ENCODE peak calls at places on chromosomes 6 and 20, in ten cellular contexts. B is HCT116, G is breast epithelium, M is lower leg skin, P is heart left ventricle, S is prostate gland, J is tibial nerve, V is A549, I is H54, Z is IMR-90. R is an unnamed sample.

GRCh38 chr20:57663241-57663640 is 43.0 kb upstream of the ZBP1 start:
- DNase-seq in S (no peak), I (no peak), G (peak; percentile 35), J (no peak), M (no peak), Z (no peak), B (no peak), P (peak; percentile 47), V (no peak), R (no peak)

GRCh38 chr6:29524444-29524843 is 35.1 kb downstream of the UBD start:
- DNase-seq in B (no peak), Z (no peak), V (no peak), P (no peak), J (no peak), G (no peak), I (no peak), S (no peak), M (no peak), R (no peak)

GRCh38 chr6:107740496-107741190 is 83.5 kb downstream of the SCML4 start:
- DNase-seq in B (no peak), J (no peak), Z (no peak), M (no peak), S (no peak), G (no peak), P (no peak), I (no peak), V (no peak), R (no peak)

GRCh38 chr6:30687659-30688431 is 1.4 kb upstream of the PPP1R18 start:
- DNase-seq in I (no peak), G (no peak), B (no peak), S (no peak), V (no peak), P (peak; percentile 71), M (no peak), J (no peak), Z (peak; percentile 47), R (no peak)

GRCh38 chr20:61963149-61963548 is 102.5 kb downstream of the TAF4 start:
- DNase-seq in M (no peak), S (no peak), P (no peak), I (no peak), V (no peak), G (no peak), B (no peak), J (no peak), Z (no peak), R (no peak)

GRCh38 chr6:36914227-36914794 is 28.6 kb downstream of the C6orf89 start:
- DNase-seq in I (peak; percentile 58), M (peak; percentile 33), J (no peak), B (peak; percentile 73), V (peak; percentile 70), Z (peak; percentile 56), G (no peak), P (no peak), S (peak; percentile 51), R (peak; percentile 26)

GRCh38 chr20:31712112-31712553 is 10.5 kb downstream of the BCL2L1 start:
- DNase-seq in Z (no peak), M (no peak), S (peak; percentile 71), I (no peak), J (no peak), G (no peak), B (no peak), V (no peak), P (no peak), R (peak; percentile 52)

GRCh38 chr20:20593447-20594170 is 118.8 kb downstream of the RALGAPA2 start:
- DNase-seq in S (peak; percentile 13), P (no peak), J (no peak), G (no peak), I (peak; percentile 24), M (no peak), B (peak; percentile 18), Z (peak; percentile 65), V (peak; percentile 51), R (peak; percentile 44)

GRCh38 chr6:56889492-56889891 is 65.4 kb upstream of the BEND6 start:
- DNase-seq in J (no peak), M (no peak), B (no peak), Z (no peak), I (no peak), G (no peak), V (no peak), P (no peak), S (no peak), R (no peak)

GRCh38 chr6:56891754-56892153 is 63.2 kb upstream of the BEND6 start:
- DNase-seq in J (no peak), G (no peak), I (no peak), P (no peak), S (no peak), V (no peak), B (no peak), Z (peak; percentile 52), M (no peak), R (peak; percentile 26)

GRCh38 chr6:56888687-56889086 is 66.2 kb upstream of the BEND6 start:
- DNase-seq in Z (no peak), B (no peak), J (no peak), M (no peak), I (no peak), G (no peak), P (no peak), S (no peak), V (no peak), R (no peak)

GRCh38 chr6:56890066-56890465 is 64.8 kb upstream of the BEND6 start:
- DNase-seq in M (no peak), V (no peak), J (no peak), P (no peak), S (no peak), Z (no peak), B (no peak), G (no peak), I (no peak), R (no peak)

DNA sequence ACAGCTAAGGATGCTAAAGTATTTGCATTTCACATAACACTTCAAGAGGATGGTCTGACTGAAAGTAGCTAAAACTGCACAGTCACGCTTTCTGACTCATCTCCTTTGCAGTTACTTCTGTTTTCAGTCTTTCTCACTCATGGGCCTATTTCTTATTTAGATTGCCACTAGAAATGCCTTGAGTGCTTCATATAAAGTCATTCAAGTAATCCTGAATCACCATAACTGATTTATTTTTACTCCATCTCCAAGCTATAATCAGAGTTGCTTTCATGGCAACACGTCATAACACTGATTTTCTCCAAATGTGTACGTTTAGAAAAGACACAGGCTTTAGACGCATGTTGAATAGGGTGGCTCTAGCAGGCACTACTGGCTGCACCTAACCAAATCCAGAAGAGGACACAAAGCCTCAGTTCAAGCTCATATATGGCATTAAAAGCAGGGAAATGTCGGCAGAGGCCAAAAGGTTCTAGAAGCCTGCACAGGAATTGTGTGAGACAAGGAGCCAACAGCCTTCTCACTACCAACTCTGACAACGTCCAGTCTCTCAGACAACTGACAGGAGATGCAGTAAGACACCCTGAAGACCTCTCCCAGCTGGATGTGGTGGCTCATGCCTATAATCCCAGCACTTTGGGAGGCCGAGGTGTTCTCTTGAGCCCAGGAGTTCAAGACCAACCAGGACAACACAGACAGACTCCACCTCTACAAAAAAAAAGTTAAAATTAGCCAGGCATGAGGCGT is 64.1 kb upstream of the BEND6 start:
- DNase-seq in I (peak; percentile 78), V (peak; percentile 58), S (no peak), Z (peak; percentile 97), G (no peak), M (no peak), J (no peak), B (no peak), P (no peak), R (peak; percentile 44)
- TF ChIP-seq POLR2A in I (no peak), V (no peak), S (no peak), Z (peak; percentile 45), G (no peak), M (no peak), J (no peak), B (no peak), P (no peak), R (no peak)

GRCh38 chr20:45971675-45972499 is at the start of gene ZNF335:
- DNase-seq in Z (peak; percentile 96), G (peak; percentile 94), M (peak; percentile 92), B (peak; percentile 95), S (peak; percentile 92), P (peak; percentile 98), V (peak; percentile 92), I (peak; percentile 88), J (peak; percentile 91), R (peak; percentile 99)

GRCh38 chr20:45974896-45975565 is 3.0 kb upstream of the ZNF335 start:
- DNase-seq in S (no peak), P (no peak), Z (no peak), J (no peak), M (no peak), V (no peak), B (no peak), I (no peak), G (no peak), R (peak; percentile 9)

GRCh38 chr20:45971425-45971674 is 653 bp downstream of the ZNF335 start:
- DNase-seq in I (no peak), B (no peak), P (no peak), Z (no peak), V (no peak), J (no peak), S (peak; percentile 36), M (no peak), G (no peak), R (no peak)

GRCh38 chr20:45970646-45971424 is 1.2 kb downstream of the ZNF335 start:
- DNase-seq in J (no peak), G (peak; percentile 57), I (no peak), P (no peak), S (no peak), V (no peak), M (no peak), B (no peak), Z (peak; percentile 19), R (peak; percentile 58)

GRCh38 chr20:45972500-45973183 is 639 bp upstream of the ZNF335 start:
- DNase-seq in B (no peak), S (no peak), J (no peak), G (no peak), M (no peak), Z (no peak), I (no peak), V (no peak), P (no peak), R (no peak)
- TF ChIP-seq POLR2A in B (no peak), S (no peak), J (no peak), G (no peak), M (no peak), Z (no peak), I (peak; percentile 45), V (peak; percentile 35), P (no peak), R (peak; percentile 76)

DNA sequence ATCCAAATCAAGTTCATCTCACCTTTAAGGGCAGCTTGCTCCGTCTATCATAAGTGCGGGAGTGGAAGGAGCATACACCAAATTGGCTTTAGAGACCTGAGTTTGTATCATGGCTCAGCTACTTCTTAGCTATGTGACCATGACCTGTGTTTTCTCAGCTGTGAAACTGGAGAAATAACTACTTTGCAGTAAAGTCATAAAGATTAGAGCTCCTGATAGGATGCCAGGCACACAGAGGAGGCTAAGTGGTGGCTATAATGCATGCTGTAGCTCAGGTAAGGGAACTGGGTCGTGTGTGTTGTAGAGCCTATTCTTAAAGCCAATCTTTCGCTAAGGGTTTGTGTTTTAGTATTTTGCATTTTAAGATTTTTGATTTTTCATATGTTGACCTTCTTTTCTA is 451.5 kb upstream of the MAN1A1 start:
- DNase-seq in Z (no peak), J (no peak), V (no peak), G (no peak), B (no peak), P (no peak), S (no peak), I (no peak), M (no peak), R (no peak)
- TF ChIP-seq POLR2A in Z (no peak), J (no peak), V (no peak), G (no peak), B (no peak), P (no peak), S (no peak), I (no peak), M (no peak), R (no peak)

DNA sequence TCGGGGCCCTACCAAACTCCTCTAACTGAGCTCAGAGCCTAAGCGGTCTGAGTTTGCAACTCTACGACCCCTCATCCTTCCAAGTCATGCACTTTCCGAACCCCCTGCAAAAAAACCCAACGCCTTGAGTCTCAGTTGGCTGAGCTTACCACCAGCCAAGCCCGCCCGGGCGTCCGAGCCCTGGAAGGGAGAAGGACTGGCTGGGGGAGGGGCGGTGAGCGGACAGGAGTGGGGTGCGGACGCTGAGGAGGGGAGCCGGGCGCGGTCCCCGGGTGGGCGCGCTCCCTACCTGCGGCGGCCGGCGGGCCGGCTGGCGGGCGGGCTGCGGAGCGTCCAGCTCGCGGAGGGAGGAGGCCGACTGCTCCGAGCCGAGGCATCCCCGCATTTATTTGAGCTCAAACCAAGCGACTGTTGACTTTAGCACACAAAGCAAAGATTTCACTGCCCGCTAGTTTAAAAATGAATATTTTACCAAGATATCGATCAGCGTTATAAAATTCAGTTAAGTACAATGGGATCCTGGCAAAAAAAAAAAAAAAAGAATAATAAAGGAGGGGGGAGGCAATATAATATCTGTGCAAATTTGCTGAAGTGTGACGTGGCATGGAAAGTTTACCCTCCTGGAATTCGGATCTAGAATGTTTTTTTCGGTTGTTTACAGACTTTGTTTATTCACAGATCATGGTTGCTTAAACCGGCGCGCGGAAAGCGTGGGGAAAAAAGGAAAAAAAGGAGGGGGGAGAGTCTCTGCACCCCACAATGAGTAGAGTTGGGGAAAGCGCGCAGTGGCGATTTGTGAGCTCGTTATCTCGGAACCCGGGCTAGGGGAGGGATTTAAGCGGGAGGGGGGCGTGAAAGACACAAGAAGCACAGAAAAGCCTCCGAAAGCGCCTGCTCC is 5.9 kb downstream of the FOXA2 start:
- DNase-seq in J (no peak), S (no peak), Z (no peak), G (no peak), I (no peak), P (no peak), M (no peak), V (no peak), B (no peak), R (no peak)
- TF ChIP-seq POLR2A in J (no peak), S (no peak), Z (no peak), G (no peak), I (no peak), P (no peak), M (no peak), V (no peak), B (no peak), R (no peak)

R was measured in erythroblast.